ENCODE peak calls at places on chromosomes 6 and 20, in nine cellular contexts. C is HTR-8/SVneo, I is caudate nucleus, Q is GM04504, Z is DMS153, B is GDM1, D is small intestine, L is IMR-90, A is HS-5. H is an unnamed sample.

GRCh38 chr6:5547571-5547970 is 286.3 kb downstream of the FARS2 start:
- DNase-seq in C (no peak), I (no peak), Q (no peak), Z (no peak), B (no peak), D (no peak), L (no peak), A (no peak), H (no peak)

GRCh38 chr20:53579581-53580375 is 13.9 kb downstream of the ZNF217 start:
- DNase-seq in C (peak), I (no peak), Q (peak), Z (no peak), B (no peak), D (peak), L (peak), A (peak), H (no peak)

GRCh38 chr6:122726649-122727048 is 52.9 kb upstream of the FABP7 start:
- DNase-seq in C (no peak), I (no peak), Q (no peak), Z (no peak), B (no peak), D (peak), L (peak), A (no peak), H (no peak)

GRCh38 chr6:129543981-129544380 is 166.0 kb downstream of the ARHGAP18 start:
- DNase-seq in C (no peak), I (no peak), Q (no peak), Z (no peak), B (no peak), D (no peak), L (peak), A (no peak), H (no peak)

GRCh38 chr6:29723666-29724588 is 693 bp downstream of the HLA-F start:
- DNase-seq in C (peak), I (no peak), Q (no peak), Z (no peak), B (no peak), D (peak), L (no peak), A (no peak), H (no peak)

GRCh38 chr6:106772270-106773142 is 143.1 kb downstream of the QRSL1 start:
- DNase-seq in C (no peak), I (no peak), Q (no peak), Z (no peak), B (no peak), D (no peak), L (no peak), A (no peak), H (no peak)

GRCh38 chr20:63431944-63432343 is 40.5 kb downstream of the KCNQ2 start:
- DNase-seq in C (no peak), I (no peak), Q (no peak), Z (no peak), B (no peak), D (no peak), L (no peak), A (no peak), H (no peak)

GRCh38 chr20:5989539-5989938 is 39.1 kb downstream of the MCM8 start:
- DNase-seq in C (no peak), I (no peak), Q (no peak), Z (no peak), B (no peak), D (no peak), L (no peak), A (no peak), H (no peak)

GRCh38 chr20:2816583-2817340 is 598 bp downstream of the TMEM239 start:
- DNase-seq in C (no peak), I (no peak), Q (no peak), Z (no peak), B (no peak), D (no peak), L (peak), A (no peak), H (no peak)

GRCh38 chr6:7262037-7262461 is 51.0 kb downstream of the SSR1 start:
- DNase-seq in C (no peak), I (no peak), Q (no peak), Z (peak), B (no peak), D (peak), L (no peak), A (no peak), H (no peak)

GRCh38 chr6:133854633-133855598 is 34.0 kb upstream of the TCF21 start:
- DNase-seq in C (peak), I (no peak), Q (no peak), Z (peak), B (no peak), D (peak), L (no peak), A (no peak), H (no peak)

GRCh38 chr6:127737009-127737486 is 160.1 kb downstream of the C6orf58 start:
- DNase-seq in C (peak), I (no peak), Q (peak), Z (peak), B (no peak), D (peak), L (peak), A (peak), H (peak)

GRCh38 chr6:24752917-24753486 is 21.7 kb upstream of the GMNN start:
- DNase-seq in C (no peak), I (no peak), Q (no peak), Z (no peak), B (no peak), D (no peak), L (no peak), A (no peak), H (no peak)

GRCh38 chr20:32920530-32921298 is 62.0 kb downstream of the EFCAB8 start:
- DNase-seq in C (no peak), I (no peak), Q (no peak), Z (no peak), B (no peak), D (no peak), L (no peak), A (no peak), H (no peak)

GRCh38 chr6:43242908-43243648 is at the start of gene TTBK1:
- DNase-seq in C (no peak), I (no peak), Q (no peak), Z (no peak), B (no peak), D (no peak), L (no peak), A (no peak), H (no peak)

GRCh38 chr6:35497571-35498406 is 910 bp upstream of the TEAD3 start:
- DNase-seq in C (peak), I (no peak), Q (peak), Z (no peak), B (no peak), D (peak), L (peak), A (peak), H (no peak)

H was measured in COLO829.